ENCODE peak calls at places on chromosome 3, in five cellular contexts. A, T, E, L and X are unnamed samples.

GRCh38 chr3:170622369-170623159 is 36.7 kb upstream of the SLC7A14 start:
- DNase-seq in A (peak), T (no peak), E (no peak), L (peak), X (no peak)

GRCh38 chr3:100062665-100063064 is 51.6 kb downstream of the FILIP1L start:
- DNase-seq in A (no peak), T (no peak), E (no peak), L (no peak), X (no peak)

GRCh38 chr3:115403791-115404190 is 219.5 kb upstream of the GAP43 start:
- DNase-seq in A (no peak), T (no peak), E (no peak), L (no peak), X (no peak)

GRCh38 chr3:135082706-135083105 is 287.6 kb downstream of the EPHB1 start:
- DNase-seq in A (no peak), T (no peak), E (no peak), L (no peak), X (no peak)

GRCh38 chr3:112128843-112129727 is 4.0 kb downstream of the GCSAM start:
- DNase-seq in A (no peak), T (peak), E (no peak), L (no peak), X (no peak)

GRCh38 chr3:185558395-185558794 is 6.0 kb upstream of the LIPH start:
- DNase-seq in A (no peak), T (no peak), E (no peak), L (no peak), X (peak)

GRCh38 chr3:17087509-17087908 is 202.8 kb downstream of the PLCL2 start:
- DNase-seq in A (no peak), T (no peak), E (no peak), L (no peak), X (no peak)

GRCh38 chr3:136270179-136270578 is 20.0 kb downstream of the PCCB start:
- DNase-seq in A (no peak), T (no peak), E (no peak), L (no peak), X (no peak)

GRCh38 chr3:17349093-17349492 is 393.3 kb downstream of the TBC1D5 start:
- DNase-seq in A (no peak), T (no peak), E (no peak), L (no peak), X (no peak)

GRCh38 chr3:48463703-48464102 is 17.2 kb downstream of the ATRIP start:
- DNase-seq in A (no peak), T (no peak), E (no peak), L (no peak), X (no peak)

GRCh38 chr3:142088522-142088921 is 60.8 kb downstream of the TFDP2 start:
- DNase-seq in A (no peak), T (peak), E (no peak), L (no peak), X (no peak)

GRCh38 chr3:194040501-194041273 is 95.3 kb upstream of the HES1 start:
- DNase-seq in A (no peak), T (no peak), E (no peak), L (no peak), X (no peak)

GRCh38 chr3:112653881-112654300 is 12.9 kb upstream of the CCDC80 start:
- DNase-seq in A (no peak), T (peak), E (no peak), L (peak), X (no peak)

GRCh38 chr3:27939510-27939909 is 217.4 kb upstream of the EOMES start:
- DNase-seq in A (no peak), T (no peak), E (no peak), L (no peak), X (no peak)

GRCh38 chr3:29440321-29441019 is 159.6 kb downstream of the RBMS3 start:
- DNase-seq in A (peak), T (no peak), E (no peak), L (no peak), X (no peak)

GRCh38 chr3:195522254-195523023 is 20.7 kb downstream of the PPP1R2 start:
- DNase-seq in A (no peak), T (peak), E (peak), L (no peak), X (no peak)

GRCh38 chr3:194306109-194306686 is 44.9 kb downstream of the CPN2 start:
- DNase-seq in A (no peak), T (no peak), E (no peak), L (no peak), X (no peak)

GRCh38 chr3:33544126-33544525 is 103.9 kb upstream of the UBP1 start:
- DNase-seq in A (no peak), T (no peak), E (no peak), L (no peak), X (no peak)

GRCh38 chr3:146187334-146187950 is 26.5 kb upstream of the PLOD2 start:
- DNase-seq in A (no peak), T (peak), E (peak), L (no peak), X (no peak)

GRCh38 chr3:13135811-13136321 is 62.6 kb upstream of the IQSEC1 start:
- DNase-seq in A (no peak), T (no peak), E (no peak), L (no peak), X (no peak)

GRCh38 chr3:73385538-73385937 is 239.2 kb downstream of the PDZRN3 start:
- DNase-seq in A (no peak), T (no peak), E (no peak), L (peak), X (no peak)

DNA sequence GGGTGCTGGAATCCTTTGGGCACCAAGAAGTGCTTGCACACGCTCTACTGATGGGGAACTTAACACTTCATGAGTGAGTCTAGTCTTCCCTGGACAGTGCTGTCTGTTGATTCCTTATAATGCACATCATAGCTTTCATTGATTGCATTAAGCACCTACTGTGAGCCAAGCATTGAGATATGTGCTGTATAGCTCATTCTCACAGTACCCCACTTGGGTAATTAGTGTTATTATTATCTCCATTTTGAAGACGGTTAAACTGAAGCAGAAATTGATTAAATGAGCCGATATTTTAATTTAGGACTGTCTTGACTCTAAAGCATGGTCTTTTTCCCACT is 507 bp upstream of the PDHB start:
- DNase-seq in A (no peak), T (no peak), E (no peak), L (no peak), X (peak)
- H3K4me3 ChIP-seq in A (peak), T (peak), E (peak), L (peak), X (peak)

GRCh38 chr3:188947983-188948657 is 223.7 kb upstream of the TPRG1 start:
- DNase-seq in A (peak), T (peak), E (peak), L (peak), X (peak)
- H3K4me3 ChIP-seq in A (peak), T (peak), E (peak), L (peak), X (peak)

GRCh38 chr3:183822631-183823030 is 2.7 kb downstream of the MAP6D1 start:
- DNase-seq in A (no peak), T (no peak), E (peak), L (no peak), X (no peak)

GRCh38 chr3:183826448-183826847 is 1.1 kb upstream of the MAP6D1 start:
- DNase-seq in A (peak), T (no peak), E (peak), L (no peak), X (peak)

GRCh38 chr3:183824761-183825379 is 507 bp downstream of the MAP6D1 start:
- DNase-seq in A (peak), T (no peak), E (peak), L (no peak), X (no peak)

GRCh38 chr3:183825380-183826161 is at the start of gene MAP6D1:
- DNase-seq in A (peak), T (peak), E (peak), L (peak), X (no peak)

GRCh38 chr3:183823963-183824362 is 1.4 kb downstream of the MAP6D1 start:
- DNase-seq in A (no peak), T (no peak), E (peak), L (no peak), X (no peak)
- H3K4me3 ChIP-seq in A (peak), T (peak), E (no peak), L (no peak), X (no peak)

DNA sequence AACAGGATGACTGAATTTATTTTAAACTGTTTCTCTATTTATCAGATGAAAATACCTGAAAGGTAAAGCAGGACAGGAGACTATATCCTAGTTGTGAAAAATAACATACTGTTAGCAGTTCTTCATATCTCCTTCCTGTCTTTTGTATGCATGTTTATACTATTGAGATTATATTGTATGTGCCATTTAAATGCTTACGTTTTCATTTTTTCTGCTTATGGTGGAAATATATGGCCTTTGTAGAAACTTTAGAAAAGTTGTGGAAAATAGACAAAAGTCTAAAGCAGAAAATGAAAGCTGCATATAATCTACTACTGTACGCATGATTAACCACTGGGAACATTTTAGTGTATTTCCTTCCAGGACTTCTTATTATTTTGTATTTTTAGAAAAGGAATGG is 2.1 kb upstream of the PPM1L start:
- DNase-seq in A (no peak), T (no peak), E (no peak), L (no peak), X (no peak)
- H3K4me3 ChIP-seq in A (peak), T (peak), E (no peak), L (peak), X (peak)

GRCh38 chr3:24494616-24495333 is at the start of gene THRB:
- DNase-seq in A (peak), T (peak), E (peak), L (peak), X (no peak)

GRCh38 chr3:24493951-24494615 is 567 bp downstream of the THRB start:
- DNase-seq in A (peak), T (peak), E (peak), L (peak), X (peak)

GRCh38 chr3:24490151-24490550 is 4.5 kb downstream of the THRB start:
- DNase-seq in A (peak), T (no peak), E (no peak), L (no peak), X (peak)

GRCh38 chr3:24495334-24495994 is 814 bp upstream of the THRB start:
- DNase-seq in A (peak), T (peak), E (peak), L (peak), X (no peak)

DNA sequence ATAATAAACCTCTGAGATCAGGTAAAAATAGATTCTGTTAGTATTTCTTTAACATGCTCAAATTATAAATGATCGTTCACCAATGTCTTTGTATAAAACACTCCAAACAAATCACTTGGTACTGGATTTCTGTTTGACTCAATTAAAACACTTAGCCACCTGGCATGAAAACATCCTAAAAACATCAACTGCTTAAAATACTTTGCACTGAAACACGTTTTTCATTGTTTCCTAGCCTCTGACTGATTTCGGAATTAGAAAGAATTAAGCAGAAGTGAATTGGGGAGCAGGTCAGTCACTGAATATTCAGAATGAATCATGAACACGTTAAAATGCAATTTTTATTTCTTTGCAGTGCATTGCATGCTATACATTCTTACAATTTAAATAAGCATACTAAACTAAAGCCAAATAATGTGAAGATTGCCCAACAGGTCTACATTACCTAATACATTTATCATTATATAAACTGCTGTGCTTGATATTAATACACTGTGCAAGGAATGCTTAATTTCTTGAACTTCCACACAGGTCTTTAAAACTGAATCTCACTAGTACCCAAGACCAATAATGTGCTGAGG is 1.6 kb downstream of the THRB start:
- DNase-seq in A (no peak), T (no peak), E (no peak), L (no peak), X (no peak)
- H3K4me3 ChIP-seq in A (peak), T (peak), E (no peak), L (no peak), X (peak)

GRCh38 chr3:128432301-128432897 is 34.3 kb downstream of the DNAJB8 start:
- DNase-seq in A (no peak), T (no peak), E (peak), L (no peak), X (no peak)
- H3K4me3 ChIP-seq in A (peak), T (peak), E (peak), L (no peak), X (no peak)